ENCODE peak calls at places on chromosomes 4 and X, in eight cellular contexts. I, H, B, Y, S, C, W and J are unnamed samples.

GRCh38 chr4:126779446-126780166 is 853.2 kb upstream of the INTU start:
- DNase-seq in C (peak; percentile 22), Y (peak; percentile 43), S (no peak), I (no peak), W (no peak), H (no peak), B (no peak), J (no peak)

GRCh38 chrX:118448273-118448783 is 47.3 kb upstream of the DOCK11 start:
- DNase-seq in S (no peak), I (no peak), Y (peak; percentile 7), W (no peak), C (no peak), B (no peak), H (no peak), J (no peak)

GRCh38 chrX:53704294-53704693 is 17.8 kb upstream of the HUWE1 start:
- DNase-seq in H (no peak), Y (no peak), C (no peak), I (no peak), B (no peak), W (no peak), S (no peak), J (no peak)

GRCh38 chr4:140875751-140876389 is 119.7 kb upstream of the TBC1D9 start:
- DNase-seq in W (no peak), S (no peak), H (no peak), Y (peak; percentile 46), I (no peak), B (no peak), C (no peak), J (no peak)

GRCh38 chr4:121728798-121729226 is 32.0 kb upstream of the ANXA5 start:
- DNase-seq in I (no peak), B (no peak), S (no peak), H (no peak), Y (peak; percentile 94), W (no peak), C (no peak), J (no peak)

GRCh38 chr4:20432098-20432497 is 180.4 kb downstream of the SLIT2 start:
- DNase-seq in H (no peak), I (no peak), Y (peak; percentile 46), S (no peak), B (no peak), C (no peak), W (no peak), J (no peak)

GRCh38 chr4:1539132-1539755 is 133.0 kb upstream of the NKX1-1 start:
- DNase-seq in W (no peak), S (no peak), Y (no peak), I (no peak), B (no peak), H (no peak), C (no peak), J (peak; percentile 45)

GRCh38 chr4:76449362-76449767 is 14.3 kb downstream of the SHROOM3 start:
- DNase-seq in H (no peak), I (no peak), B (no peak), C (no peak), Y (peak; percentile 19), W (no peak), S (no peak), J (no peak)

GRCh38 chr4:140666889-140667614 is 89.1 kb downstream of the TBC1D9 start:
- DNase-seq in Y (no peak), S (no peak), H (no peak), B (no peak), C (no peak), I (no peak), W (no peak), J (no peak)

GRCh38 chr4:183591301-183591700 is 67.7 kb downstream of the RWDD4 start:
- DNase-seq in S (no peak), W (no peak), B (no peak), H (no peak), I (no peak), C (no peak), Y (peak; percentile 58), J (no peak)

GRCh38 chrX:110276778-110277177 is 41.1 kb downstream of the AMMECR1 start:
- DNase-seq in Y (no peak), B (no peak), I (no peak), C (no peak), S (no peak), W (no peak), H (no peak), J (no peak)

GRCh38 chrX:25198891-25199290 is 183.1 kb upstream of the ARX start:
- DNase-seq in C (no peak), H (no peak), B (no peak), I (no peak), Y (no peak), S (no peak), W (no peak), J (no peak)

GRCh38 chr4:163662761-163663160 is 168.3 kb downstream of the TMA16 start:
- DNase-seq in Y (no peak), C (no peak), H (no peak), B (no peak), W (no peak), I (no peak), S (no peak), J (no peak)

GRCh38 chr4:174427562-174428140 is 94.6 kb downstream of the HPGD start:
- DNase-seq in S (no peak), Y (no peak), W (no peak), C (no peak), I (no peak), B (no peak), H (no peak), J (no peak)

GRCh38 chr4:47510506-47511143 is 25.6 kb downstream of the ATP10D start:
- DNase-seq in B (no peak), S (no peak), W (no peak), I (no peak), Y (peak; percentile 48), H (no peak), C (no peak), J (no peak)

GRCh38 chrX:40099046-40099968 is 1.5 kb upstream of the BCOR start:
- DNase-seq in H (no peak), B (peak; percentile 57), Y (peak; percentile 29), I (no peak), S (no peak), W (no peak), C (no peak), J (no peak)

GRCh38 chrX:149563359-149563758 is 13.6 kb upstream of the HSFX3 start:
- DNase-seq in S (no peak), C (no peak), I (no peak), H (no peak), Y (no peak), B (no peak), W (no peak), J (no peak)

GRCh38 chrX:46588263-46588662 is 14.7 kb downstream of the CHST7 start:
- DNase-seq in C (no peak), Y (peak; percentile 87), H (no peak), I (no peak), W (no peak), S (no peak), B (no peak), J (no peak)

GRCh38 chr4:26252349-26252748 is 68.5 kb upstream of the RBPJ start:
- DNase-seq in W (no peak), I (no peak), C (no peak), S (no peak), B (no peak), Y (no peak), H (no peak), J (no peak)

GRCh38 chrX:45697591-45697990 is 496.9 kb upstream of the DIPK2B start:
- DNase-seq in B (no peak), S (no peak), Y (peak; percentile 85), H (no peak), W (no peak), I (no peak), C (no peak), J (no peak)

GRCh38 chr4:15232725-15233597 is 194.9 kb upstream of the C1QTNF7 start:
- DNase-seq in H (peak; percentile 63), B (no peak), S (no peak), Y (peak; percentile 82), C (no peak), I (no peak), W (no peak), J (peak; percentile 81)